ENCODE peak calls at places on chromosomes 3 and 15, in eight cellular contexts. N is K562, M is sigmoid colon, D is endothelial cell of umbilical vein, E is transverse colon, B is prostate gland, R is suprapubic skin, U is SK-N-SH. V is an unnamed sample.

GRCh38 chr3:114554716-114555115 is 260.9 kb downstream of the TIGIT start:
- DNase-seq in N (no peak), M (no peak), D (no peak), E (no peak), B (no peak), R (no peak), U (no peak), V (no peak)

GRCh38 chr3:120615863-120616599 is 19.9 kb downstream of the NDUFB4 start:
- DNase-seq in N (no peak), M (peak; percentile 76), D (peak; percentile 38), E (peak; percentile 15), B (peak; percentile 14), R (no peak), U (no peak), V (no peak)

GRCh38 chr15:73870700-73871408 is 2.5 kb upstream of the TBC1D21 start:
- DNase-seq in N (peak; percentile 67), M (no peak), D (peak; percentile 68), E (peak; percentile 19), B (no peak), R (no peak), U (no peak), V (no peak)

GRCh38 chr3:109188726-109189125 is 52.2 kb downstream of the C3orf85 start:
- DNase-seq in N (no peak), M (no peak), D (no peak), E (no peak), B (no peak), R (no peak), U (peak; percentile 32), V (no peak)

GRCh38 chr3:81045976-81046375 is 715.5 kb downstream of the GBE1 start:
- DNase-seq in N (no peak), M (no peak), D (no peak), E (no peak), B (no peak), R (no peak), U (no peak), V (no peak)

GRCh38 chr3:132561003-132561402 is 36.1 kb upstream of the ACKR4 start:
- DNase-seq in N (no peak), M (no peak), D (no peak), E (no peak), B (no peak), R (no peak), U (no peak), V (no peak)

GRCh38 chr3:14646589-14647413 is 4.8 kb upstream of the CCDC174 start:
- DNase-seq in N (peak; percentile 50), M (no peak), D (no peak), E (no peak), B (no peak), R (no peak), U (no peak), V (no peak)

GRCh38 chr3:72021531-72021930 is 236.6 kb upstream of the PROK2 start:
- DNase-seq in N (no peak), M (no peak), D (no peak), E (no peak), B (no peak), R (no peak), U (no peak), V (no peak)

GRCh38 chr3:31505353-31506048 is 27.2 kb upstream of the STT3B start:
- DNase-seq in N (no peak), M (no peak), D (no peak), E (no peak), B (no peak), R (no peak), U (no peak), V (no peak)

GRCh38 chr3:45140392-45140791 is 5.8 kb downstream of the CDCP1 start:
- DNase-seq in N (no peak), M (no peak), D (no peak), E (no peak), B (no peak), R (no peak), U (no peak), V (no peak)

GRCh38 chr15:99721104-99721778 is 12.0 kb downstream of the LYSMD4 start:
- DNase-seq in N (no peak), M (no peak), D (no peak), E (no peak), B (peak; percentile 65), R (no peak), U (no peak), V (no peak)

GRCh38 chr15:88255496-88256171 is 905 bp downstream of the NTRK3 start:
- DNase-seq in N (no peak), M (no peak), D (peak; percentile 19), E (no peak), B (peak; percentile 38), R (no peak), U (peak; percentile 91), V (no peak)

GRCh38 chr3:184505479-184505878 is 56.1 kb upstream of the EPHB3 start:
- DNase-seq in N (no peak), M (no peak), D (no peak), E (no peak), B (no peak), R (no peak), U (no peak), V (no peak)

GRCh38 chr3:4409415-4409814 is 57.7 kb downstream of the SUMF1 start:
- DNase-seq in N (peak; percentile 65), M (no peak), D (no peak), E (no peak), B (no peak), R (no peak), U (no peak), V (no peak)

GRCh38 chr15:82895983-82896382 is 56.5 kb downstream of the HOMER2 start:
- DNase-seq in N (no peak), M (no peak), D (no peak), E (no peak), B (no peak), R (no peak), U (no peak), V (no peak)

GRCh38 chr3:48130321-48130881 is 57.8 kb downstream of the CDC25A start:
- DNase-seq in N (no peak), M (peak; percentile 85), D (peak; percentile 96), E (peak; percentile 20), B (no peak), R (peak; percentile 81), U (no peak), V (no peak)

GRCh38 chr3:158771018-158771350 is 30.9 kb upstream of the MFSD1 start:
- DNase-seq in N (no peak), M (no peak), D (no peak), E (no peak), B (no peak), R (no peak), U (no peak), V (no peak)

GRCh38 chr3:15300318-15301078 is 31.9 kb downstream of the SH3BP5 start:
- DNase-seq in N (no peak), M (peak; percentile 66), D (peak; percentile 94), E (no peak), B (no peak), R (no peak), U (no peak), V (no peak)

GRCh38 chr3:110569073-110569472 is 502.5 kb upstream of the NECTIN3 start:
- DNase-seq in N (no peak), M (no peak), D (no peak), E (no peak), B (no peak), R (no peak), U (no peak), V (no peak)

GRCh38 chr15:89362203-89363101 is 27.8 kb upstream of the POLG start:
- DNase-seq in N (no peak), M (no peak), D (no peak), E (no peak), B (no peak), R (no peak), U (peak; percentile 93), V (no peak)

GRCh38 chr15:53046153-53046790 is 256.1 kb upstream of the ONECUT1 start:
- DNase-seq in N (no peak), M (no peak), D (no peak), E (no peak), B (no peak), R (no peak), U (no peak), V (no peak)

GRCh38 chr3:128494152-128494650 is 1.2 kb upstream of the GATA2 start:
- DNase-seq in N (no peak), M (peak; percentile 14), D (no peak), E (no peak), B (no peak), R (peak; percentile 32), U (no peak), V (no peak)

GRCh38 chr15:69328739-69329138 is 30.0 kb downstream of the PAQR5 start:
- DNase-seq in N (no peak), M (no peak), D (no peak), E (peak; percentile 93), B (no peak), R (no peak), U (no peak), V (no peak)

GRCh38 chr3:119245778-119246177 is 5.1 kb upstream of the B4GALT4 start:
- DNase-seq in N (peak; percentile 28), M (no peak), D (no peak), E (no peak), B (no peak), R (no peak), U (no peak), V (no peak)

GRCh38 chr3:124627501-124627908 is 102.7 kb upstream of the UMPS start:
- DNase-seq in N (peak; percentile 19), M (no peak), D (peak; percentile 15), E (no peak), B (no peak), R (no peak), U (no peak), V (no peak)
- TF ChIP-seq POLR2AphosphoS5 in N (no peak), M (no peak), D (no peak), E (no peak), B (no peak), R (no peak), U (no peak), V (no peak)

GRCh38 chr3:33256249-33256648 is 21.0 kb upstream of the FBXL2 start:
- DNase-seq in N (no peak), M (no peak), D (no peak), E (no peak), B (no peak), R (no peak), U (no peak), V (no peak)

DNA sequence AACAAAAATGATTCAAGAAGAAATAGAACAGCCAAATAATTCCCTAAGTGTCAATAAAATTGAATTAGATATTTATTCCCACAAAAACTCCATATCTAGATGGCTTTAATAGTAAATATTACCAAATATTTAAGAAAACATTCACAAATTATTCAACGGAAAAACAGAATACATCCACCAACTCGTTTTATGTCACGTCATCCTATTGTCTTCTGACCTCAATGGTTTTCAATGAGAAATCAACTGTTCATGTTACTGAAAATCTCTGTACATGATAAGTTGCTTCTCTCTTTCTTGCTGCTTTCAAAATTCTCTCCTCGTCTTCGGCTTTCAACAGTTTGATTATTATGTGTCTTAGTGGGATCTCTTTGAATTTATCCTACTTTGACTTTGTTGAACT is 17.1 kb upstream of the FBXL2 start:
- DNase-seq in N (no peak), M (no peak), D (no peak), E (no peak), B (no peak), R (no peak), U (no peak), V (no peak)
- H3K9me3 ChIP-seq in N (no peaks in the 10 kb centered on the region), M (no peaks in the 10 kb centered on the region), D (no peaks in the 10 kb centered on the region), E (no peaks in the 10 kb centered on the region), B (no peaks in the 10 kb centered on the region), R (no peaks in the 10 kb centered on the region), U (no peaks in the 10 kb centered on the region), V (no peaks in the 10 kb centered on the region)

GRCh38 chr15:67089218-67090193 is 24.1 kb downstream of the SMAD3 start:
- DNase-seq in N (peak; percentile 57), M (no peak), D (peak; percentile 90), E (no peak), B (no peak), R (no peak), U (no peak), V (no peak)
- TF ChIP-seq POLR2AphosphoS5 in N (no peak), M (no peak), D (peak; percentile 57), E (no peak), B (no peak), R (no peak), U (no peak), V (no peak)

GRCh38 chr3:39294446-39295183 is 14.8 kb upstream of the CX3CR1 start:
- DNase-seq in N (no peak), M (no peak), D (no peak), E (no peak), B (no peak), R (no peak), U (no peak), V (no peak)
- H3K9me3 ChIP-seq in N (peaks cover 3% of the 10 kb centered on the region), M (peaks cover 4% of the 10 kb centered on the region), D (no peaks in the 10 kb centered on the region), E (peaks cover 9% of the 10 kb centered on the region), B (no peaks in the 10 kb centered on the region), R (peaks cover 13% of the 10 kb centered on the region), U (no peaks in the 10 kb centered on the region), V (peaks cover 7% of the 10 kb centered on the region)